ENCODE peak calls at places on chromosomes 7 and 10, in eight cellular contexts. N is Panc1, Z is OCI-LY7, C is uterus, A is lower lobe of right lung, T is H9, E is sigmoid colon, W is upper lobe of right lung. H is an unnamed sample. For H3K4me1, the result is how much of the 10 kb centered on the place peaks cover.

GRCh38 chr10:98613446-98613845 is 166.7 kb upstream of the HPS1 start:
- DNase-seq in N (no peak), C (no peak), E (no peak), Z (no peak), A (no peak), W (no peak), T (no peak), H (no peak)

GRCh38 chr7:140649566-140650205 is 9.1 kb upstream of the DENND2A start:
- DNase-seq in C (peak), N (no peak), T (no peak), A (no peak), W (peak), Z (no peak), E (peak), H (peak)

GRCh38 chr7:149741629-149742028 is 31.8 kb downstream of the ZNF467 start:
- DNase-seq in A (peak), C (no peak), T (no peak), E (no peak), W (no peak), Z (peak), N (no peak), H (no peak)

GRCh38 chr10:62183442-62183841 is 85.2 kb downstream of the RTKN2 start:
- DNase-seq in T (no peak), N (no peak), Z (peak), C (no peak), A (no peak), E (no peak), W (no peak), H (peak)

GRCh38 chr7:685540-685939 is 41.0 kb upstream of the DNAAF5 start:
- DNase-seq in A (no peak), E (no peak), Z (peak), W (no peak), T (no peak), C (no peak), N (no peak), H (no peak)

GRCh38 chr10:11378835-11379234 is 232.6 kb downstream of the USP6NL start:
- DNase-seq in N (no peak), C (no peak), T (no peak), A (no peak), Z (no peak), W (no peak), E (no peak), H (no peak)

GRCh38 chr10:20623561-20623960 is 273.6 kb downstream of the NEBL start:
- DNase-seq in Z (no peak), A (no peak), E (no peak), W (no peak), T (no peak), C (no peak), N (no peak), H (no peak)

GRCh38 chr7:106065560-106066500 is 46.3 kb downstream of the SYPL1 start:
- DNase-seq in A (no peak), C (no peak), T (no peak), N (no peak), W (no peak), E (peak), Z (no peak), H (no peak)

GRCh38 chr7:94962661-94963060 is 55.3 kb downstream of the PPP1R9A start:
- DNase-seq in W (no peak), T (no peak), Z (no peak), C (no peak), E (no peak), N (no peak), A (no peak), H (no peak)

GRCh38 chr7:106731637-106732036 is 70.7 kb upstream of the CCDC71L start:
- DNase-seq in C (no peak), T (no peak), Z (no peak), N (no peak), E (no peak), A (no peak), W (no peak), H (no peak)

GRCh38 chr10:79394631-79395030 is 47.4 kb downstream of the PPIF start:
- DNase-seq in C (no peak), A (peak), Z (no peak), E (peak), N (no peak), W (no peak), T (no peak), H (no peak)

GRCh38 chr10:94343159-94343558 is 19.6 kb downstream of the NOC3L start:
- DNase-seq in E (no peak), W (no peak), N (no peak), C (no peak), A (no peak), Z (no peak), T (no peak), H (no peak)

GRCh38 chr7:55172161-55172560 is 153.3 kb downstream of the EGFR start:
- DNase-seq in A (no peak), C (no peak), E (no peak), T (no peak), N (no peak), W (no peak), Z (no peak), H (no peak)

GRCh38 chr7:122528879-122529481 is 169.9 kb downstream of the RNF133 start:
- DNase-seq in A (no peak), N (peak), W (no peak), E (no peak), C (no peak), T (no peak), Z (peak), H (no peak)

GRCh38 chr10:59536151-59536550 is 173.5 kb downstream of the SLC16A9 start:
- DNase-seq in T (no peak), N (no peak), A (no peak), E (no peak), C (no peak), W (no peak), Z (no peak), H (peak)

GRCh38 chr10:76074659-76075058 is 643.2 kb downstream of the LRMDA start:
- DNase-seq in Z (no peak), N (no peak), C (no peak), E (no peak), W (no peak), A (no peak), T (no peak), H (no peak)

GRCh38 chr10:76582536-76582935 is 1055.1 kb downstream of the KCNMA1 start:
- DNase-seq in N (no peak), E (no peak), W (no peak), T (no peak), C (no peak), Z (no peak), A (no peak), H (no peak)

GRCh38 chr7:2084781-2085505 is 147.8 kb downstream of the MAD1L1 start:
- DNase-seq in E (no peak), W (no peak), C (no peak), T (no peak), Z (no peak), N (no peak), A (no peak), H (no peak)

GRCh38 chr7:5396542-5396941 is 27.1 kb downstream of the TNRC18 start:
- DNase-seq in W (peak), N (no peak), T (no peak), A (peak), Z (peak), C (no peak), E (peak), H (no peak)

GRCh38 chr10:15211464-15211979 is 43.0 kb upstream of the NMT2 start:
- DNase-seq in Z (no peak), N (no peak), A (no peak), E (no peak), C (no peak), W (no peak), T (no peak), H (no peak)

DNA sequence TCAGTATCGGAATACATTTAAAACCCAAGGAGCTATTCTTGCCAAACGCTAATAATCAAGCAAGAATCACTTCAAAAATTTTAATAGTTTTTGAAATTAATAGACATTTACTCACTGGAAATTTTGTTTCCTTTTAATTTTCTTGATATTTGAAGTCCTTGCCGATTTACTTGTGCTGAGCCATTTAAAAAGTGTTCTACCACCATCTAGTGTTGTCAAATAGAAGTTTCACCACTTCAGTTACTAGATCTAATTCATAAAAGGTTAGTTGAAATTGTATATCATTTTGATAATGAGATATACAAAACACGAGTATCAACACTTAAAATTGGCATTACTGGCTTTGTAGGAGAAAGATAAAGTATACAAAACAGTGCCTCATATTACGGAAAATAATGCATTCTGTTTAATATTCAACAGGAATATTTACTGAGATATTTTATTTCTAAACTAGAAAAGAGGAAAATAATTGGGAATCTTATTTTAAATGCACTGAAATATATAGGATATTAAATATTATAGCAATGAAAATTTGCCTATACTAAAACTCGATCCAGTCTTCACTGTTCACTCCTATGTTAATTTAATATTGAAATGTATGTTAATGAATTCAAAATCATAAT is 664.8 kb upstream of the SEMA3D start:
- DNase-seq in Z (peak), T (no peak), E (no peak), W (no peak), C (no peak), N (no peak), A (no peak), H (peak)
- TF ChIP-seq CTCF in Z (peak), T (peak), E (no peak), W (peak), C (no peak), N (peak), A (peak), H (peak)

DNA sequence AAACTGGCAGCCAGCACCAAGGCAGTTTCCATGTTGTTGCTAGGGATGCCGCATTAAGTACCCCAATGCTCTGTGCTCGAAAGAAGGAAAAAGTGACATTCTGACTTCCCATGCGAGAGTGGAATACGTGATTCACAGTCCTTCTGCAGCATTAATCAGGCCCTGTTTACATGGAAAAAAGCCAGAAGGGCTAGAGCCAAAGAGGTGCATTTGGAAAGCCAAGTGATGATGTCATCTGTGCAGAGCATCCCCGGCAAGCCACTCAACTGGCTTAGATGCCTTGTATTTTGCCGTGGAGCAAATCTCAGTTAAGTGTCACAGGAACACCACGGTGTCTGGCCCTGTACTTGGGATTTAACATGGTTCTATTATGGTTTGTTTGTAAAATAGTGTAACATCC is 258.4 kb downstream of the GATA3 start:
- DNase-seq in Z (no peak), N (no peak), E (no peak), T (no peak), C (no peak), W (no peak), A (no peak), H (no peak)
- H3K27ac ChIP-seq in Z (no peak), N (no peak), E (no peak), T (no peak), C (no peak), W (no peak), A (no peak), H (no peak)

GRCh38 chr10:132467464-132468149 is 70.0 kb upstream of the INPP5A start:
- DNase-seq in W (no peak), Z (no peak), A (peak), C (peak), T (no peak), N (no peak), E (no peak), H (no peak)
- H3K4me1 ChIP-seq in W (under half), Z (under half), A (under half), C (under half), T (under half), N (under half), E (under half), H (under half)

DNA sequence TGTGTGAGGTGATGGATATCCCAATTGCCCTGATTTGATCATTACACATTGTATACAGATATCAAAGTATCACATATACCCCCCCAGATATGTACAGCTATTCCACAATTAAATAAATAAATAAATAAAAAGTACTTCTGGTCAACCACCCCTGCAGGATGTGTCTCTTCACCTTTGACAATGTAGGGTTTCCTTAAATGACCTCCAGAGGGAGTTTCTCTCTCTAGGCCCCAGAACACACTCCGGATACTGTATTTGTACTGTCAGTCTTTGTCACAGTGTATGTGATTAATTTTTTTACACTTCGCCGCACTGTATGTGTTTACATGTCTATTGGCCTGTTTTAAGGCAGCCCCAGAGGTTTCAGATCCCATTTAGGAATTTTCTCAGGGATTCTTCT is 123.6 kb downstream of the ADCYAP1R1 start:
- DNase-seq in N (no peak), W (no peak), T (no peak), E (no peak), C (no peak), Z (peak), A (no peak), H (no peak)
- TF ChIP-seq CTCF in N (peak), W (no peak), T (peak), E (no peak), C (no peak), Z (peak), A (no peak), H (peak)

DNA sequence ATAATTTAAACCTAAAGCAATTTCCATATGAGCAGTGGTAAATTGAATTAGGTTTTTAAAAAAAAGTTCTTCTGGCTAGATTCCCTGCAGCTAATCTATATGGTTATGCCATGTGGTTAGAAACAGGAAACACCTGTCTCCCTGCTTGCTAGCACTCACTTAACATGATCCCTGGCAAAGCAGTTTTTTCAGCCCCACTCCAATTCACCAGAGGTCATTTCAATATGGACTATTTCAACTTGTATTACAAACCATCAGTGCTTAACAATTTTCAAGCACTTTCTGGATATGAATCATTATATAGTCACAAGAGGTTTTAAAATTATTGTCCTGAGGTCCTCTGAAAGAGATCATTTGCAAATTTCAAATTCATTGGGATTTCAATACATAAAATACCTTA is 117.3 kb upstream of the HGF start:
- DNase-seq in Z (peak), N (no peak), E (no peak), A (no peak), C (no peak), T (no peak), W (no peak), H (no peak)
- H3K27ac ChIP-seq in Z (no peak), N (no peak), E (no peak), A (no peak), C (no peak), T (no peak), W (no peak), H (no peak)

DNA sequence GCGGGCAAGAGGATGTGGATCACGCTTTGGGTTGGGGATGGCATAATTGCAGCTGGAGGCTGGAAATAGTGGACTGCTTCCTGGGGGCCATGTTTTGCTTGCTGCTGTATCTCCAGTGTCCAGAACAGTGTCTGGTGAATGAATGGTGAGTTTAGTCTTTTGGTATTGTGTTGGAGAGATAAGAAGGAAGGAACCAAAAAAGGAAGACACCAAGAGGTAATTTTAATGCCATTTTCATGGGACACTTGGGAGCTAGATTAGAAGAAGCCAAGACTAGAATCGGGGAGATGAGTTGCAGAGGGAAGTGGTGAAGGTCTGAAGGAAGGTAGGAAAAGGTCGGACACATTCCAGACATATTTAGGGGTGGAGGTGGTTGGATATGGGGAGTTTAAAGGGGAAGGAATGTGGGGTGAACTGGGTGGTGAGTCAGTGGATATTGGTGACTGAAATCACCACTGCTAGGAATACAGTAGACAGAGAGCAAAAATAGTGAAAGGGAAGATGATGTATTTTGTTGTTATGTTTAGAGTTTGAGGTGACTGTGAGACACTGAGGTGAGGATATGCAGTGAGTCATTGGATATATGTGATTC is 76.7 kb downstream of the CCNY start:
- DNase-seq in C (no peak), N (no peak), E (peak), T (no peak), Z (no peak), A (no peak), W (no peak), H (peak)
- H3K4me1 ChIP-seq in C (under half), N (under half), E (under half), T (under half), Z (under half), A (under half), W (under half), H (under half)

DNA sequence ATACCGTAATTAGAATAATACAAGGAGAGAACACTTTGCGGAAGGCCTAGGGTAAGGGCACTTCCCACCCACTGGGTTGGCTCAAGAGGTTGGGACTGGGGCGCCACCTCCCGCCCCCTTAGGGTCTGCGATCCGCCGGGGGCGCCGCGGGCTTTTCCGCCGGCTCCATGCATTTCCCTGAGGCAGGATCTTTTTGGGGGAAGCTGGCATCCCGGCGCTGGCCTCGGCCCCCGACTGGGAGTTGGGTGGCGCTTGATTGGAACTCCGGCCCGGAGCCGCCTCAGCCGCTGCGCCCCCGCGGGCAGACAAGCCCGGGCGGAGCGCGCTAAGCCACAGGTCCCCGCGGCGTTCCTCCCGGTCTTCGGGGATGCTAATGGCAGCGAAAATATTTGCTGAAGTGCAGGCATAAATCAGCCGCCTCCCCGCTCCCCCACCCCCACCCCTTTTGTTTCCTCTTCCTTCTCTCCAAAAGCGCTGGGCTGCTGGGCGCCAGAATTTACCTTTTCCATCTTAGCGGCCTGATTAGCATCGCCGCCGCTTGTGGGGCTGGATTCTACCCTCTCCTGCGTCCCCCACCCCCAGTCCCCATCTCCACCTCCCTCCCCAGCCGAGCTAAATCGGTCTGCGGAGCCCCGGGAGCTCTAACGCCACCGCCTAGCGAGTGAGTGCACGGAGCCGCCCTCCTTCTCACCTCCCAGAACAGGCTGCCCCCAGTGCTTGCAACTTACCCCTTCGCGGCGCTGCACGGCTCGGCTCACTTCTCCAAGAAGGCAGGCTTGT is 5.1 kb downstream of the UNC5B start:
- DNase-seq in E (no peak), W (peak), A (no peak), Z (no peak), T (peak), N (no peak), C (peak), H (peak)
- TF ChIP-seq CTCF in E (no peak), W (no peak), A (no peak), Z (no peak), T (peak), N (peak), C (no peak), H (no peak)

DNA sequence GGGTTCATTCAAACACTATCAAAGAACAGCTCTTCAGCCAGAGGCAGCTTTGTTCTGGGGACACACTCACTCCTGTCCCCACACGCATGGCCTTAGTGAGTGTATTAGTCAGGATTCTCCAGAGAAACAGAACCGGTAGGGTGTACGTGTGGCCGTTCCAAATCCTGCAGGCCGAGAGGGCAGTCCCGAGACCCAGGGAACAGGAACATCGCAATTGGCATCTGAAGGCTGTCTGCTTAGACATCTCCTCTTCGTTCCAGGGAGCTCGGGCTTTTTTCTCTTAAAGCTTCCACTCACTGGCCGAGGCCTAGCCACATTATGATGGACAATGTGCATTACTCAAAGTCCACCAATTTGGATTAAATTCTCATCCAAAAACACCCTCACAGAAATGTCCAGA is 523.3 kb downstream of the GLRX3 start:
- DNase-seq in E (no peak), T (no peak), W (no peak), Z (no peak), C (no peak), N (no peak), A (no peak), H (no peak)
- H3K27ac ChIP-seq in E (no peak), T (no peak), W (no peak), Z (no peak), C (no peak), N (no peak), A (no peak), H (no peak)